ENCODE peak calls at places on chromosomes 12 and 14, in seven cellular contexts. F is heart right ventricle, L is GM23248, H is HAP-1, V is mammary epithelial cell, R is small intestine, J is K562. T is an unnamed sample. For H3K9me3, the result is how much of the 10 kb centered on the place peaks cover.

GRCh38 chr14:99819514-99819913 is 26.3 kb downstream of the EML1 start:
- DNase-seq in R (no peak), H (no peak), J (no peak), F (no peak), L (no peak), V (no peak), T (no peak)

GRCh38 chr14:68573126-68573525 is 219.7 kb downstream of the ZFP36L1 start:
- DNase-seq in R (no peak), V (no peak), L (no peak), J (no peak), H (no peak), F (no peak), T (no peak)

GRCh38 chr14:52304248-52304904 is 9.7 kb upstream of the PTGER2 start:
- DNase-seq in H (no peak), F (no peak), L (no peak), V (no peak), J (no peak), R (no peak), T (no peak)

GRCh38 chr14:56145965-56146364 is 27.8 kb downstream of the PELI2 start:
- DNase-seq in L (peak), J (no peak), F (no peak), R (no peak), H (no peak), V (peak), T (no peak)

GRCh38 chr12:79415296-79415695 is 275.5 kb downstream of the PAWR start:
- DNase-seq in J (no peak), R (no peak), L (no peak), F (no peak), H (no peak), V (no peak), T (no peak)

GRCh38 chr14:20179880-20180279 is 10.8 kb upstream of the OR11G2 start:
- DNase-seq in R (no peak), H (no peak), J (no peak), V (no peak), F (no peak), L (no peak), T (no peak)

GRCh38 chr14:72451081-72451972 is 442.6 kb downstream of the DPF3 start:
- DNase-seq in V (no peak), J (no peak), H (peak), L (no peak), R (peak), F (no peak), T (no peak)

GRCh38 chr12:47885012-47885501 is 19.7 kb downstream of the VDR start:
- DNase-seq in F (no peak), L (no peak), H (no peak), V (no peak), J (peak), R (no peak), T (no peak)

GRCh38 chr14:50773632-50774541 is 57.1 kb downstream of the NIN start:
- DNase-seq in V (peak), R (peak), J (peak), F (no peak), H (peak), L (peak), T (no peak)

GRCh38 chr12:65510584-65511050 is 232.1 kb downstream of the MSRB3 start:
- DNase-seq in J (no peak), F (peak), L (no peak), H (no peak), V (no peak), R (peak), T (no peak)

GRCh38 chr12:8687846-8688601 is 9.8 kb upstream of the RIMKLB start:
- DNase-seq in R (peak), V (peak), J (no peak), H (peak), F (no peak), L (peak), T (peak)

GRCh38 chr12:52191841-52192791 is at the start of gene KRT80:
- DNase-seq in R (peak), L (peak), J (no peak), F (peak), H (no peak), V (peak), T (peak)

GRCh38 chr14:95123895-95124579 is 33.3 kb downstream of the DICER1 start:
- DNase-seq in F (peak), H (no peak), J (no peak), L (no peak), V (no peak), R (no peak), T (no peak)

GRCh38 chr14:60509438-60510253 is 700 bp downstream of the SIX6 start:
- DNase-seq in H (no peak), V (peak), R (no peak), L (no peak), F (no peak), J (no peak), T (no peak)

GRCh38 chr12:62629971-62630739 is 163.5 kb downstream of the MON2 start:
- DNase-seq in L (no peak), R (no peak), F (no peak), H (no peak), V (no peak), J (no peak), T (no peak)

GRCh38 chr12:32702470-32702869 is 23.4 kb downstream of the DNM1L start:
- DNase-seq in L (peak), F (no peak), H (no peak), J (no peak), R (no peak), V (peak), T (no peak)

GRCh38 chr12:2535583-2536187 is 259.1 kb upstream of the FKBP4 start:
- DNase-seq in L (peak), F (no peak), J (no peak), R (no peak), H (no peak), V (no peak), T (no peak)

GRCh38 chr12:69447892-69448291 is 22.3 kb upstream of the FRS2 start:
- DNase-seq in R (peak), V (no peak), F (no peak), H (no peak), L (no peak), J (no peak), T (no peak)

GRCh38 chr12:46219892-46220655 is 48.8 kb downstream of the SLC38A1 start:
- DNase-seq in H (no peak), J (peak), L (peak), R (no peak), F (no peak), V (peak), T (no peak)

GRCh38 chr12:66589095-66589494 is 89.8 kb downstream of the GRIP1 start:
- DNase-seq in J (no peak), R (no peak), V (no peak), F (no peak), L (no peak), H (no peak), T (no peak)

GRCh38 chr14:70116278-70116677 is 72.5 kb downstream of the SLC8A3 start:
- DNase-seq in H (no peak), L (no peak), R (no peak), V (no peak), J (no peak), F (no peak), T (no peak)

GRCh38 chr14:104634031-104634760 is 29.6 kb upstream of the TMEM179 start:
- DNase-seq in R (no peak), V (no peak), L (no peak), F (no peak), H (no peak), J (no peak), T (no peak)

GRCh38 chr14:67477926-67478915 is 10.3 kb downstream of the TMEM229B start:
- DNase-seq in V (peak), L (no peak), J (no peak), R (peak), H (no peak), F (no peak), T (no peak)

GRCh38 chr14:31414190-31414833 is 6.0 kb downstream of the HEATR5A start:
- DNase-seq in F (no peak), V (peak), L (peak), R (no peak), J (no peak), H (no peak), T (no peak)

GRCh38 chr12:109197327-109197726 is 80.9 kb downstream of the ACACB start:
- DNase-seq in F (no peak), H (no peak), R (no peak), L (no peak), V (peak), J (no peak), T (no peak)

GRCh38 chr12:103745962-103746361 is 95.1 kb downstream of the NT5DC3 start:
- DNase-seq in H (no peak), V (no peak), J (no peak), L (no peak), F (no peak), R (peak), T (no peak)

GRCh38 chr12:87618199-87618598 is 411.0 kb downstream of the C12orf50 start:
- DNase-seq in V (peak), F (no peak), L (no peak), R (no peak), H (no peak), J (no peak), T (no peak)
- H3K9me3 ChIP-seq in V (under half), F (under half), L (under half), R (under half), H (under half), J (under half), T (under half)

DNA sequence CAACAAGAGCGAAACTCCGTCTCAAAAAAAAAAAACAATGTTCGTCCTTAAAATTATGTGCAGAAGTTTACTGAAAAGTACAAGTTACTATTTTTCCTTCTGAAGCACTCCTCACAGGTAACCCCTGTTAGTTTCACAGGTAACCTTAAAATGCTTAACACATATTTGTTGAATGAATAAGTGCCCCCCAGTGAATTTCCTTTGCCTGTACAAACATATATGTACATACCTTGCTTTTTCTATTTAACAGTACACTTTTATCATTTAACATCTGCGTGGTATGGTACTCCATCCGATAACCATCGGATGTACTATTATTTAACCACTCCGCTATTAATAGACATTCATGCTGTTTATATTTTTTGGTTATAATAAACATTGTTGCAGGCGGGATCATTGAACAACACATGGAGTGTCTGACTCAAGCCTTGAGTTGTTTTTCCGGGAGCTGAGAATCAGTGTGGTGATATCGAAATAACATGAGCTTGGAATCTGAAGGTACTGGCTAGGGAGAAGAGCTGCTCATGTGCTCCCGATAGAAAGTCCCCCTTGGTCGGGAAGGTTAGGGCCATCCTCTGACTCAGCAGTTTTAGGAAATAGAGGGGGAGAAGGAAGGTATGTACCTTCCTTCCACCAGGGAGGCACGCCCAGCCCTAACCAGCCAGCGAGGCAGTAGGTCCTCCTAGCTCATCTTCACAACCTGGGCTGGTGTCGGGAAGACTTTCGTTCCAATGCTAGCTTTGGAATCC is 1.6 kb upstream of the RAB35 start:
- DNase-seq in J (peak), V (peak), R (peak), H (peak), F (no peak), L (peak), T (no peak)
- H3K4me3 ChIP-seq in J (peak), V (peak), R (peak), H (peak), F (no peak), L (peak), T (peak)

DNA sequence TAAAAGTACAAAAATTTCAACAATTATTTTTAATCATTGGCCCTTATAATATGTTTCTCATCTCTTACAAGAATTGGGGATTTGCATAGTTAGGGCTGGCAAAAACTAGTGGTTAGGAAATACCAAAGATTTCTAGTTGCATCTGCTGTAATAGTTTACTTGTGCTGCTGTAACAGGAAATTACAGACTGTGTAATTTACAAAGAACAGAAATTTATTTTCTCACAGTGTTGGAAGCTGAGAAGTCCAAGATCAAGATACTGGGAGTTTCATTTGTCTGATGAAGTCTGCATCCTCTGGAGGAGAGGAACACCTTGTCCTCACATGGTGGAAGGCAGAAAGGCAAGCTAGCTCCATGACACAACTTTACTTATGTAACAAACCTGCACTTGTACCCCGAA is 157.0 kb downstream of the FLRT2 start:
- DNase-seq in F (no peak), R (no peak), L (no peak), V (no peak), H (no peak), J (no peak), T (no peak)
- H3K9me3 ChIP-seq in F (under half), R (under half), L (under half), V (under half), H (under half), J (under half), T (under half)

DNA sequence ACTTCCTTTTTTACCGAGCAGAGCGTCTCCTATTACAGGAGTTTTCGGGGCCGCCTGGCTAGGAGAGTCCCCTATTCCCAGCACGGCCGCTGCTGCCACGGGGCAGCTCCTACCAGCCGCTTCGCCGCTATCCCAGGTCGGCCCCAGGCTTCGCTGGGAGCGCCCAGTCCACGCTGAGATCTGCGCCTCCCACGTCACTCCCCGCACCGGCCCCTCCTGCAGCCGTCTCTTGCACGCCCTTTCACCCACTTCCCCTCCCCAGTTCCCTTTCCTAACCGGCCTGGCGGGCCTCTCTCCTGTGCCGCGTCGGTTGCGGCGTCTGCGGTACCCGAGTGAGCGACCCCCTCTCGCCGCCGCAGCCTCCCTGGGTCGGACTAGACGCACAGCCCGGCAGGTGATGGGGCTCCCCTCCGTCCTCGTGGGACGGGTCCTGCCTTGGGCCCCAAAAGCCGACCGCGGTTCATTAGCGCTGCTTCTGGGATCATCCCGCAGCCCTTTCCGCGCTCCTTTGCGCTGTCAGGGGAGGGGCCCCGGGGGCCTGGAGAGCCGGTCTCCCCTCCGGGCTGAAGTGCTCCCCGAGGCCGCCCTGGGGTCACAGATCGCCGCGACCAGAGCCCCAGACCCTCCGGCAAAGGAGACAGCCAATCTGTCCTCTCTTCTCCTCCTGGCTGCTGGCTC is 1318.4 kb downstream of the TMEM121 start:
- DNase-seq in J (no peak), V (peak), R (peak), F (peak), H (peak), L (no peak), T (peak)
- H3K4me3 ChIP-seq in J (peak), V (peak), R (peak), F (peak), H (peak), L (peak), T (peak)

GRCh38 chr12:133180669-133181068 is 626 bp upstream of the ZNF268 start:
- DNase-seq in J (no peak), L (no peak), V (no peak), R (no peak), F (no peak), H (no peak), T (no peak)

GRCh38 chr12:133181238-133181959 is at the start of gene ZNF268:
- DNase-seq in J (peak), R (peak), L (peak), F (peak), V (peak), H (peak), T (peak)
- H3K9me3 ChIP-seq in J (under half), R (under half), L (under half), F (half or more), V (under half), H (under half), T (under half)